ENCODE peak calls at places on chromosome 18, in five cellular contexts. Y, W, T, U and I are unnamed samples.

GRCh38 chr18:79378416-79379250 is 17.1 kb upstream of the NFATC1 start:
- DNase-seq in Y (peak; percentile 60), W (peak; percentile 84), T (peak; percentile 64), U (peak; percentile 79), I (no peak)

GRCh38 chr18:63162271-63163014 is 157.1 kb downstream of the BCL2 start:
- DNase-seq in Y (no peak), W (peak; percentile 43), T (no peak), U (peak; percentile 43), I (peak; percentile 2)

GRCh38 chr18:63016270-63016669 is 300.9 kb downstream of the PHLPP1 start:
- DNase-seq in Y (no peak), W (no peak), T (peak; percentile 72), U (peak; percentile 66), I (peak; percentile 15)

GRCh38 chr18:45197526-45197970 is 417.7 kb upstream of the SLC14A2 start:
- DNase-seq in Y (no peak), W (no peak), T (peak; percentile 15), U (no peak), I (no peak)

GRCh38 chr18:50117876-50118275 is 77.1 kb downstream of the MYO5B start:
- DNase-seq in Y (no peak), W (no peak), T (peak; percentile 84), U (no peak), I (no peak)

GRCh38 chr18:45621068-45621511 is 5.8 kb downstream of the SLC14A2 start:
- DNase-seq in Y (no peak), W (no peak), T (peak; percentile 48), U (peak; percentile 57), I (no peak)

GRCh38 chr18:77448046-77448445 is 198.4 kb downstream of the GALR1 start:
- DNase-seq in Y (no peak), W (no peak), T (no peak), U (no peak), I (no peak)

GRCh38 chr18:80167947-80168745 is 59.1 kb downstream of the ADNP2 start:
- DNase-seq in Y (no peak), W (peak; percentile 24), T (no peak), U (peak; percentile 41), I (no peak)

GRCh38 chr18:9614401-9615279 is at the start of gene PPP4R1:
- DNase-seq in Y (peak; percentile 65), W (peak; percentile 79), T (peak; percentile 81), U (peak; percentile 71), I (no peak)

GRCh38 chr18:61890344-61890743 is 2.5 kb downstream of the RNF152 start:
- DNase-seq in Y (no peak), W (no peak), T (no peak), U (no peak), I (no peak)

GRCh38 chr18:37962316-37962966 is 396.8 kb upstream of the CELF4 start:
- DNase-seq in Y (no peak), W (no peak), T (no peak), U (no peak), I (no peak)

GRCh38 chr18:49135871-49136270 is 185.1 kb upstream of the SMAD7 start:
- DNase-seq in Y (no peak), W (no peak), T (peak; percentile 84), U (no peak), I (no peak)

GRCh38 chr18:61995547-61996062 is 102.8 kb upstream of the RNF152 start:
- DNase-seq in Y (no peak), W (no peak), T (no peak), U (no peak), I (no peak)

GRCh38 chr18:9740076-9740475 is 32.0 kb downstream of the RAB31 start:
- DNase-seq in Y (no peak), W (no peak), T (no peak), U (no peak), I (no peak)

GRCh38 chr18:72155327-72155726 is 388.8 kb downstream of the CBLN2 start:
- DNase-seq in Y (no peak), W (no peak), T (no peak), U (no peak), I (no peak)

GRCh38 chr18:46098616-46098933 is 479 bp upstream of the ATP5F1A start:
- DNase-seq in Y (no peak), W (no peak), T (no peak), U (no peak), I (no peak)

GRCh38 chr18:45276878-45277277 is 338.4 kb upstream of the SLC14A2 start:
- DNase-seq in Y (no peak), W (no peak), T (peak; percentile 67), U (no peak), I (no peak)

GRCh38 chr18:49625021-49625691 is 63.3 kb downstream of the LIPG start:
- DNase-seq in Y (no peak), W (no peak), T (no peak), U (no peak), I (no peak)

GRCh38 chr18:26376106-26376505 is 149.9 kb downstream of the TAF4B start:
- DNase-seq in Y (no peak), W (no peak), T (no peak), U (no peak), I (no peak)

GRCh38 chr18:48409591-48410094 is 460 bp upstream of the ZBTB7C start:
- DNase-seq in Y (no peak), W (no peak), T (peak; percentile 44), U (no peak), I (no peak)

GRCh38 chr18:69002233-69002632 is 204.4 kb downstream of the CCDC102B start:
- DNase-seq in Y (no peak), W (no peak), T (no peak), U (no peak), I (no peak)

GRCh38 chr18:49524349-49524748 is 37.3 kb upstream of the C18orf32 start:
- DNase-seq in Y (no peak), W (no peak), T (no peak), U (no peak), I (no peak)

GRCh38 chr18:3060667-3061580 is 48.0 kb upstream of the LPIN2 start:
- DNase-seq in Y (no peak), W (no peak), T (no peak), U (peak; percentile 69), I (no peak)

GRCh38 chr18:52716926-52717325 is 376.9 kb downstream of the DCC start:
- DNase-seq in Y (no peak), W (no peak), T (no peak), U (no peak), I (no peak)

GRCh38 chr18:3777719-3778118 is 327.7 kb downstream of the TGIF1 start:
- DNase-seq in Y (no peak), W (no peak), T (no peak), U (no peak), I (no peak)

GRCh38 chr18:22106536-22107292 is 62.7 kb upstream of the GATA6 start:
- DNase-seq in Y (no peak), W (peak; percentile 62), T (no peak), U (no peak), I (peak; percentile 8)

GRCh38 chr18:74804677-74805076 is 207.0 kb downstream of the ZNF407 start:
- DNase-seq in Y (no peak), W (no peak), T (no peak), U (no peak), I (no peak)

GRCh38 chr18:435940-436339 is 64.6 kb downstream of the COLEC12 start:
- DNase-seq in Y (no peak), W (no peak), T (no peak), U (no peak), I (no peak)

GRCh38 chr18:69987870-69988269 is 40.2 kb upstream of the CD226 start:
- DNase-seq in Y (no peak), W (no peak), T (no peak), U (no peak), I (no peak)

GRCh38 chr18:60092073-60092472 is 192.3 kb downstream of the PMAIP1 start:
- DNase-seq in Y (no peak), W (no peak), T (no peak), U (no peak), I (no peak)

GRCh38 chr18:46468431-46469180 is 188.4 kb downstream of the LOXHD1 start:
- DNase-seq in Y (no peak), W (no peak), T (no peak), U (no peak), I (no peak)

GRCh38 chr18:24027156-24027555 is 12.6 kb downstream of the TTC39C start:
- DNase-seq in Y (no peak), W (no peak), T (no peak), U (no peak), I (peak; percentile 53)

GRCh38 chr18:58390399-58390798 is 238.5 kb downstream of the ALPK2 start:
- DNase-seq in Y (no peak), W (no peak), T (no peak), U (no peak), I (no peak)

GRCh38 chr18:46916551-46917107 is 678 bp downstream of the PIAS2 start:
- DNase-seq in Y (no peak), W (no peak), T (peak; percentile 29), U (peak; percentile 51), I (no peak)

GRCh38 chr18:54737986-54738385 is 90.3 kb upstream of the RAB27B start:
- DNase-seq in Y (no peak), W (no peak), T (no peak), U (no peak), I (no peak)

GRCh38 chr18:74248189-74248975 is 43.4 kb downstream of the CYB5A start:
- DNase-seq in Y (no peak), W (no peak), T (no peak), U (no peak), I (no peak)

GRCh38 chr18:36579311-36579710 is 249.5 kb downstream of the TPGS2 start:
- DNase-seq in Y (no peak), W (no peak), T (no peak), U (no peak), I (no peak)

GRCh38 chr18:46559946-46560670 is 96.9 kb downstream of the LOXHD1 start:
- DNase-seq in Y (no peak), W (no peak), T (no peak), U (no peak), I (no peak)

GRCh38 chr18:25592804-25593360 is 240.9 kb upstream of the ZNF521 start:
- DNase-seq in Y (no peak), W (no peak), T (no peak), U (no peak), I (no peak)